ENCODE peak calls at places on chromosomes 2 and 18, in four cellular contexts. X is astrocyte, S is neuronal stem cell, B is fibroblast of lung. P is an unnamed sample.

GRCh38 chr2:202695166-202695565 is 60.4 kb downstream of the FAM117B start:
- DNase-seq in S (no peak), B (peak; percentile 30), X (no peak), P (no peak)

GRCh38 chr2:180872256-180872655 is 108.1 kb upstream of the UBE2E3 start:
- DNase-seq in B (peak; percentile 42), X (peak; percentile 75), S (no peak), P (no peak)

GRCh38 chr2:37323770-37324535 is 680 bp downstream of the PRKD3 start:
- DNase-seq in X (peak; percentile 17), B (peak; percentile 39), S (peak; percentile 47), P (peak; percentile 55)

GRCh38 chr2:157696036-157696435 is 67.4 kb upstream of the ACVR1C start:
- DNase-seq in X (peak; percentile 94), B (no peak), S (no peak), P (peak; percentile 27)

GRCh38 chr2:215966274-215966673 is 47.1 kb downstream of the MREG start:
- DNase-seq in B (no peak), S (no peak), X (no peak), P (no peak)

GRCh38 chr18:49584431-49584830 is 22.6 kb downstream of the LIPG start:
- DNase-seq in S (no peak), X (no peak), B (no peak), P (no peak)

GRCh38 chr2:231059756-231060155 is 3.1 kb downstream of the PSMD1 start:
- DNase-seq in S (no peak), X (no peak), B (no peak), P (peak; percentile 17)

GRCh38 chr18:58097907-58098166 is 53.8 kb downstream of the NEDD4L start:
- DNase-seq in X (no peak), S (no peak), B (no peak), P (no peak)

GRCh38 chr2:1514391-1515072 is 101.3 kb downstream of the TPO start:
- DNase-seq in B (no peak), S (no peak), X (no peak), P (no peak)

GRCh38 chr2:230874876-230875275 is 10.1 kb downstream of the ITM2C start:
- DNase-seq in X (no peak), B (no peak), S (no peak), P (no peak)

GRCh38 chr2:68799138-68799537 is 64.5 kb downstream of the ARHGAP25 start:
- DNase-seq in X (no peak), S (no peak), B (no peak), P (peak; percentile 35)

GRCh38 chr18:41370740-41371623 is 584.1 kb upstream of the PIK3C3 start:
- DNase-seq in S (no peak), B (no peak), X (no peak), P (no peak)

GRCh38 chr18:46449499-46449898 is 207.5 kb downstream of the LOXHD1 start:
- DNase-seq in S (no peak), X (no peak), B (no peak), P (peak; percentile 8)

GRCh38 chr18:59357928-59358327 is 1.1 kb downstream of the LMAN1 start:
- DNase-seq in X (peak; percentile 89), B (peak; percentile 65), S (no peak), P (peak; percentile 77)

GRCh38 chr2:23900927-23901322 is 26.0 kb downstream of the ATAD2B start:
- DNase-seq in B (peak; percentile 92), X (peak; percentile 90), S (no peak), P (peak; percentile 82)

GRCh38 chr18:27964811-27965210 is 212.1 kb downstream of the CDH2 start:
- DNase-seq in B (no peak), S (no peak), X (peak; percentile 51), P (peak; percentile 43)

GRCh38 chr2:73091164-73091563 is 19.7 kb upstream of the SFXN5 start:
- DNase-seq in B (no peak), X (peak; percentile 81), S (peak; percentile 21), P (no peak)

GRCh38 chr2:69437751-69438154 is 518 bp upstream of the NFU1 start:
- DNase-seq in B (no peak), S (no peak), X (peak; percentile 53), P (no peak)

GRCh38 chr2:201006704-201007103 is 43.2 kb upstream of the ORC2 start:
- DNase-seq in B (no peak), S (no peak), X (no peak), P (no peak)

GRCh38 chr18:61322265-61322873 is 10.9 kb upstream of the CDH20 start:
- DNase-seq in B (peak; percentile 54), X (peak; percentile 7), S (peak; percentile 59), P (peak; percentile 35)

GRCh38 chr2:37867166-37867565 is 57.9 kb upstream of the RMDN2 start:
- DNase-seq in S (no peak), X (no peak), B (no peak), P (no peak)

GRCh38 chr2:18861951-18862350 is 272.6 kb upstream of the NT5C1B start:
- DNase-seq in B (no peak), S (no peak), X (no peak), P (no peak)

DNA sequence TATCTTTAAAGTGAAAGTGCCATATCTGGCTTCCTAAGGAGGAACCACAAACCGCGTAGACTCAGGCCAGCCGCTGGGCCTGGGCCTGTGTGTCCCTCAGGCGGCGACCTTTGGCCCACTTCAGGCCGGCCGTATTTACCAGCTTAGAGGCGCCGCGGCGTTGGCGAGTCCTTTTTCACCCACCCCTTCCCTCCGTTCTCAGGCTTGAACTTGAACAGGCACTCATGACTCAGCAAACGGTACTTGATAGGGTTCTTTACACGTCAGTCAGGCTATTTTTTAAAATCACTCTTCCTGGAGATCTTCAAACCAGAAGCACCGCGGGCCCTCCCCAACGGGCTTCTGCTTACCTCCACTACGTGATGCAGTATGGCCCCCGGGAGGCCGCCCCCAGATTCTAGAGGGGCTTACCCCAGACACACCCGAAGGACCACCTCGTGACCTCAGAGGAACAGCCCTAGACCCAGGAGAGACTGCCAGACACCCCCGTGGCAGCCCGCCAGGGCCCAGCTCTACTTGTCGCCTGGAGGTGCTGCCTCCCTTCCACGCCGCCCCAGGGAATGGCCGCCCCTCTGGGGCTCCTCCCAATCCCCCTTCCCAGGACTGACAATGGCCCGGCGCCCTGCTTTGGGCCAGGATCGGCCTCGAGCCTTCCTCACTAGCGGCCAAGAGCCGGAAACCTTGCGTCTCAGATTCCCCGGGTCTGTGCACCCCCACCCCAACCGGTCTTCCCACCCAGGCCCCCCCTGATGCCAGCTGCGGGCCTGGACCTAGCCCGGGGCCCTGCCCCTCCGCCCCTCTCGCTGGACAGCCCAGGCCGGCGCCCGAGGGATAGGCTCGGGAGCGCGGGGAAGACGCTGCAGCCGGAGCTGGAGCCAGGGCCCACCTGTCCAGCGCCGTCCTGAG is 33.8 kb upstream of the IMPA2 start:
- DNase-seq in B (peak; percentile 99), X (peak; percentile 98), S (peak; percentile 54), P (peak; percentile 95)
- H3K9ac ChIP-seq in B (peak overlapping the region; percentile 9), X (peak overlapping the region; percentile 79), S (peak overlapping the region; percentile 57), P (peak overlapping the region; percentile 2)

GRCh38 chr2:191678437-191679110 is 638 bp downstream of the NABP1 start:
- DNase-seq in S (no peak), B (no peak), X (no peak), P (peak; percentile 62)

GRCh38 chr2:191677646-191678436 is at the start of gene NABP1:
- DNase-seq in B (peak; percentile 97), S (peak; percentile 93), X (peak; percentile 91), P (peak; percentile 97)

GRCh38 chr2:191680639-191681038 is 2.7 kb downstream of the NABP1 start:
- DNase-seq in B (no peak), X (no peak), S (no peak), P (no peak)

GRCh38 chr2:191682148-191682547 is 4.2 kb downstream of the NABP1 start:
- DNase-seq in B (no peak), X (peak; percentile 49), S (no peak), P (no peak)

GRCh38 chr2:191679818-191680600 is 2.1 kb downstream of the NABP1 start:
- DNase-seq in X (peak; percentile 90), S (no peak), B (peak; percentile 64), P (peak; percentile 82)
- H3K27ac ChIP-seq in X (peak overlapping the region; percentile 98), S (no peak overlapping the region), B (peak overlapping the region; percentile 100), P (peak overlapping the region; percentile 93)

GRCh38 chr2:147288131-147288530 is 556.7 kb upstream of the ACVR2A start:
- DNase-seq in S (no peak), X (no peak), B (no peak), P (peak; percentile 6)
- H3K9ac ChIP-seq in S (no peak overlapping the region), X (no peak overlapping the region), B (no peak overlapping the region), P (no peak overlapping the region)

DNA sequence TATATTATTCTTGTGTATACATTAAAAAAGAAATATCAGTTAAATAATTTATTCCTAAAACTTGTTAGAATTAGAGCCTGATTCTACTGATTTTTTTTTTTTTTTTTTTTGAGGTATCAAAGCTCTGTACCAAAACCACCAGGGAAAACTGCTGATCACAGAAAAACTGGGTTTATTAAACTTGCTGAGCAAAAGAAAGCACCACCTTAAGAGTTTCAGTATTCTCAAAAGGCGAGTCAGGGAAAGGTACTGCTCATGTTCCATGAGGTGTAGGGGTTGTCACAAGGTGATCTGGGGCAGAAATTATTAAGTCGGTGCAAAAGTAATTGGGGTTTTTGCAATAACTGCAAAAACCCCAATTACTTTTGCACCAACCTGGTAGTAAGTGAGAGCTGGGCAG is 51.7 kb upstream of the KLF7 start:
- DNase-seq in B (no peak), X (no peak), S (no peak), P (no peak)
- H3K27ac ChIP-seq in B (no peak overlapping the region), X (no peak overlapping the region), S (no peak overlapping the region), P (no peak overlapping the region)

GRCh38 chr2:217216316-217216715 is 356.5 kb upstream of the TNP1 start:
- DNase-seq in S (no peak), X (no peak), B (no peak), P (no peak)

GRCh38 chr2:217216982-217217381 is 357.1 kb upstream of the TNP1 start:
- DNase-seq in X (no peak), B (no peak), S (no peak), P (no peak)

GRCh38 chr2:217220228-217221013 is 360.6 kb upstream of the TNP1 start:
- DNase-seq in X (no peak), B (peak; percentile 64), S (no peak), P (no peak)

GRCh38 chr2:217218269-217219140 is 358.6 kb upstream of the TNP1 start:
- DNase-seq in B (peak; percentile 78), S (no peak), X (peak; percentile 95), P (peak; percentile 35)

DNA sequence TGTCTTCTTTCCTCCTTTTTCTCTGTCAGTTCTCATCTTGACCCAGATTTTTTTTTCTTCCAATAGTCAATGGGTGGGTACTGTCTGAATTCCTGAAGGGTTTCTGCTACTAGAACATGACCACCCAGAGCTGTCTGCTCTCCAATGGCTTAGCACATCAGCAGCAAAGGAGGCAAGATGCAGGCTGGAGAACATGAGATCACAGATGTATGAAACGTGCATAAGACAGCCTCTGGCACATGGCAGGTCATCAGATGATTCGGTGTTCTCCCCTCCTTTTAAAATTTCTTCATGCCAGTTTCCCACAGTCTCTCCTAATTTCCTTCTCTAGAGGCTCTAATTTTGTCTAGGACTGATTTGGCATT is 359.3 kb upstream of the TNP1 start:
- DNase-seq in B (no peak), X (no peak), S (no peak), P (no peak)
- H3K9ac ChIP-seq in B (no peak overlapping the region), X (no peak overlapping the region), S (no peak overlapping the region), P (no peak overlapping the region)